ENCODE peak calls at places on chromosomes 2 and 18, in seven cellular contexts. One of them, this sample, is unnamed.
A peak's percentile ranks its signal among the peaks of the same experiment; 100 is the strongest.

GRCh38 chr2:25115902-25116301 is 52.5 kb downstream of the POMC start:
- DNase-seq in endothelial cell: no peak
- DNase-seq in HL-60: no peak
- DNase-seq in astrocyte of the spinal cord: peak; percentile 51
- DNase-seq in fibroblast of villous mesenchyme: peak; percentile 33
- DNase-seq in mesothelial cell of epicardium: no peak
- DNase-seq in pancreas: no peak
- DNase-seq in this sample: no peak

GRCh38 chr2:3355951-3356569 is 21.6 kb downstream of the EIPR1 start:
- DNase-seq in endothelial cell: no peak
- DNase-seq in HL-60: no peak
- DNase-seq in astrocyte of the spinal cord: no peak
- DNase-seq in fibroblast of villous mesenchyme: no peak
- DNase-seq in mesothelial cell of epicardium: no peak
- DNase-seq in pancreas: no peak
- DNase-seq in this sample: no peak

GRCh38 chr2:229719926-229720652 is 5.7 kb upstream of the DNER start:
- DNase-seq in endothelial cell: no peak
- DNase-seq in HL-60: no peak
- DNase-seq in astrocyte of the spinal cord: no peak
- DNase-seq in fibroblast of villous mesenchyme: peak; percentile 33
- DNase-seq in mesothelial cell of epicardium: no peak
- DNase-seq in pancreas: no peak
- DNase-seq in this sample: no peak

GRCh38 chr2:105238664-105239240 is 2.8 kb upstream of the GPR45 start:
- DNase-seq in endothelial cell: no peak
- DNase-seq in HL-60: no peak
- DNase-seq in astrocyte of the spinal cord: no peak
- DNase-seq in fibroblast of villous mesenchyme: no peak
- DNase-seq in mesothelial cell of epicardium: no peak
- DNase-seq in pancreas: no peak
- DNase-seq in this sample: no peak

GRCh38 chr2:213187833-213188532 is 36.6 kb upstream of the IKZF2 start:
- DNase-seq in endothelial cell: peak; percentile 28
- DNase-seq in HL-60: no peak
- DNase-seq in astrocyte of the spinal cord: peak; percentile 66
- DNase-seq in fibroblast of villous mesenchyme: no peak
- DNase-seq in mesothelial cell of epicardium: no peak
- DNase-seq in pancreas: no peak
- DNase-seq in this sample: no peak

GRCh38 chr2:233408366-233409285 is 54.3 kb downstream of the DGKD start:
- DNase-seq in endothelial cell: no peak
- DNase-seq in HL-60: no peak
- DNase-seq in astrocyte of the spinal cord: no peak
- DNase-seq in fibroblast of villous mesenchyme: no peak
- DNase-seq in mesothelial cell of epicardium: no peak
- DNase-seq in pancreas: no peak
- DNase-seq in this sample: no peak

GRCh38 chr2:154324601-154325000 is 373.9 kb upstream of the KCNJ3 start:
- DNase-seq in endothelial cell: no peak
- DNase-seq in HL-60: no peak
- DNase-seq in astrocyte of the spinal cord: no peak
- DNase-seq in fibroblast of villous mesenchyme: no peak
- DNase-seq in mesothelial cell of epicardium: no peak
- DNase-seq in pancreas: no peak
- DNase-seq in this sample: no peak

GRCh38 chr2:207122914-207123744 is 42.6 kb downstream of the KLF7 start:
- DNase-seq in endothelial cell: no peak
- DNase-seq in HL-60: no peak
- DNase-seq in astrocyte of the spinal cord: no peak
- DNase-seq in fibroblast of villous mesenchyme: no peak
- DNase-seq in mesothelial cell of epicardium: no peak
- DNase-seq in pancreas: no peak
- DNase-seq in this sample: no peak

GRCh38 chr2:35199298-35199697 is 1156.3 kb upstream of the CRIM1 start:
- DNase-seq in endothelial cell: no peak
- DNase-seq in HL-60: no peak
- DNase-seq in astrocyte of the spinal cord: no peak
- DNase-seq in fibroblast of villous mesenchyme: no peak
- DNase-seq in mesothelial cell of epicardium: no peak
- DNase-seq in pancreas: no peak
- DNase-seq in this sample: no peak

GRCh38 chr2:201363857-201364560 is 6.9 kb upstream of the FLACC1 start:
- DNase-seq in endothelial cell: peak; percentile 22
- DNase-seq in HL-60: peak; percentile 58
- DNase-seq in astrocyte of the spinal cord: peak; percentile 60
- DNase-seq in fibroblast of villous mesenchyme: peak; percentile 64
- DNase-seq in mesothelial cell of epicardium: no peak
- DNase-seq in pancreas: no peak
- DNase-seq in this sample: no peak

GRCh38 chr2:147531299-147531698 is 313.5 kb upstream of the ACVR2A start:
- DNase-seq in endothelial cell: no peak
- DNase-seq in HL-60: no peak
- DNase-seq in astrocyte of the spinal cord: no peak
- DNase-seq in fibroblast of villous mesenchyme: peak; percentile 7
- DNase-seq in mesothelial cell of epicardium: no peak
- DNase-seq in pancreas: no peak
- DNase-seq in this sample: no peak

GRCh38 chr18:76491801-76492668 is 3.0 kb downstream of the ZNF516 start:
- DNase-seq in endothelial cell: peak; percentile 34
- DNase-seq in HL-60: peak; percentile 29
- DNase-seq in astrocyte of the spinal cord: no peak
- DNase-seq in fibroblast of villous mesenchyme: no peak
- DNase-seq in mesothelial cell of epicardium: no peak
- DNase-seq in pancreas: peak; percentile 57
- DNase-seq in this sample: no peak

GRCh38 chr2:235669983-235670962 is 176.4 kb downstream of the AGAP1 start:
- DNase-seq in endothelial cell: peak; percentile 76
- DNase-seq in HL-60: no peak
- DNase-seq in astrocyte of the spinal cord: peak; percentile 66
- DNase-seq in fibroblast of villous mesenchyme: peak; percentile 84
- DNase-seq in mesothelial cell of epicardium: no peak
- DNase-seq in pancreas: no peak
- DNase-seq in this sample: no peak

GRCh38 chr2:178233428-178233827 is 39.1 kb downstream of the OSBPL6 start:
- DNase-seq in endothelial cell: no peak
- DNase-seq in HL-60: no peak
- DNase-seq in astrocyte of the spinal cord: no peak
- DNase-seq in fibroblast of villous mesenchyme: no peak
- DNase-seq in mesothelial cell of epicardium: no peak
- DNase-seq in pancreas: no peak
- DNase-seq in this sample: no peak

GRCh38 chr18:22585821-22586220 is 168.1 kb upstream of the CTAGE1 start:
- DNase-seq in endothelial cell: no peak
- DNase-seq in HL-60: no peak
- DNase-seq in astrocyte of the spinal cord: no peak
- DNase-seq in fibroblast of villous mesenchyme: no peak
- DNase-seq in mesothelial cell of epicardium: no peak
- DNase-seq in pancreas: no peak
- DNase-seq in this sample: no peak

GRCh38 chr2:12890481-12890980 is 173.8 kb downstream of the TRIB2 start:
- DNase-seq in endothelial cell: no peak
- DNase-seq in HL-60: no peak
- DNase-seq in astrocyte of the spinal cord: no peak
- DNase-seq in fibroblast of villous mesenchyme: peak; percentile 93
- DNase-seq in mesothelial cell of epicardium: no peak
- DNase-seq in pancreas: no peak
- DNase-seq in this sample: no peak

GRCh38 chr18:48675912-48676311 is 137.1 kb downstream of the CTIF start:
- DNase-seq in endothelial cell: no peak
- DNase-seq in HL-60: no peak
- DNase-seq in astrocyte of the spinal cord: no peak
- DNase-seq in fibroblast of villous mesenchyme: no peak
- DNase-seq in mesothelial cell of epicardium: peak; percentile 12
- DNase-seq in pancreas: no peak
- DNase-seq in this sample: no peak

GRCh38 chr2:30422437-30422805 is 24.6 kb upstream of the LCLAT1 start:
- DNase-seq in endothelial cell: no peak
- DNase-seq in HL-60: no peak
- DNase-seq in astrocyte of the spinal cord: no peak
- DNase-seq in fibroblast of villous mesenchyme: no peak
- DNase-seq in mesothelial cell of epicardium: no peak
- DNase-seq in pancreas: no peak
- DNase-seq in this sample: no peak

GRCh38 chr2:217000406-217000805 is 140.5 kb upstream of the TNP1 start:
- DNase-seq in endothelial cell: no peak
- DNase-seq in HL-60: no peak
- DNase-seq in astrocyte of the spinal cord: no peak
- DNase-seq in fibroblast of villous mesenchyme: no peak
- DNase-seq in mesothelial cell of epicardium: no peak
- DNase-seq in pancreas: no peak
- DNase-seq in this sample: no peak

GRCh38 chr18:50973367-50974126 is 5.7 kb downstream of the ELAC1 start:
- DNase-seq in endothelial cell: no peak
- DNase-seq in HL-60: no peak
- DNase-seq in astrocyte of the spinal cord: peak; percentile 20
- DNase-seq in fibroblast of villous mesenchyme: peak; percentile 53
- DNase-seq in mesothelial cell of epicardium: no peak
- DNase-seq in pancreas: no peak
- DNase-seq in this sample: no peak

GRCh38 chr2:181742908-181743722 is 62.8 kb upstream of the NEUROD1 start:
- DNase-seq in endothelial cell: peak; percentile 17
- DNase-seq in HL-60: peak; percentile 36
- DNase-seq in astrocyte of the spinal cord: peak; percentile 73
- DNase-seq in fibroblast of villous mesenchyme: peak; percentile 75
- DNase-seq in mesothelial cell of epicardium: no peak
- DNase-seq in pancreas: peak; percentile 52
- DNase-seq in this sample: no peak
- TF ChIP-seq CTCF in endothelial cell: peak; percentile 66
- TF ChIP-seq CTCF in HL-60: peak; percentile 24
- TF ChIP-seq CTCF in astrocyte of the spinal cord: peak; percentile 58
- TF ChIP-seq CTCF in fibroblast of villous mesenchyme: peak; percentile 59
- TF ChIP-seq CTCF in mesothelial cell of epicardium: peak; percentile 57
- TF ChIP-seq CTCF in pancreas: peak; percentile 29
- TF ChIP-seq CTCF in this sample: no peak

DNA sequence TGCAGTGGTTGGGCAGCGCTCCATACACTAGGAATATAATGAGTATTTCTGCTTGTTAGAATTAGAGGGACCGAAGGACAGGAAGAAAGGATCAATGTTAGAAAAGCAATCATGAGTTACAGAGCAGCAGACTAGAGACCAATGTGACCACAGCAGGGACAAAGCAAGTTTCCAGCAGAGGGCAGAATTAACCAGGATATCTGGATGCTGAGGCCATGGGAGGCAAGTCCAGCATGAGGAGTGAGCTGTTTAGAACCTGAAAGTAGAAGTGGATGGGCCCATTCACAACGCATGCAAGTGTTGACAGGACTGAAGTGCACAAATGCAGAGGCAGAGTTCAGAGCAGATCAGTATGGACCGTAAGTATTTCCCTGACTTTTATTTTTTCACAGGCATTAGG is 910.4 kb upstream of the GYPC start:
- DNase-seq in endothelial cell: peak; percentile 70
- DNase-seq in HL-60: peak; percentile 17
- DNase-seq in astrocyte of the spinal cord: no peak
- DNase-seq in fibroblast of villous mesenchyme: no peak
- DNase-seq in mesothelial cell of epicardium: no peak
- DNase-seq in pancreas: no peak
- DNase-seq in this sample: no peak
- TF ChIP-seq CTCF in endothelial cell: no peak
- TF ChIP-seq CTCF in HL-60: no peak
- TF ChIP-seq CTCF in astrocyte of the spinal cord: no peak
- TF ChIP-seq CTCF in fibroblast of villous mesenchyme: no peak
- TF ChIP-seq CTCF in mesothelial cell of epicardium: no peak
- TF ChIP-seq CTCF in pancreas: no peak
- TF ChIP-seq CTCF in this sample: no peak

DNA sequence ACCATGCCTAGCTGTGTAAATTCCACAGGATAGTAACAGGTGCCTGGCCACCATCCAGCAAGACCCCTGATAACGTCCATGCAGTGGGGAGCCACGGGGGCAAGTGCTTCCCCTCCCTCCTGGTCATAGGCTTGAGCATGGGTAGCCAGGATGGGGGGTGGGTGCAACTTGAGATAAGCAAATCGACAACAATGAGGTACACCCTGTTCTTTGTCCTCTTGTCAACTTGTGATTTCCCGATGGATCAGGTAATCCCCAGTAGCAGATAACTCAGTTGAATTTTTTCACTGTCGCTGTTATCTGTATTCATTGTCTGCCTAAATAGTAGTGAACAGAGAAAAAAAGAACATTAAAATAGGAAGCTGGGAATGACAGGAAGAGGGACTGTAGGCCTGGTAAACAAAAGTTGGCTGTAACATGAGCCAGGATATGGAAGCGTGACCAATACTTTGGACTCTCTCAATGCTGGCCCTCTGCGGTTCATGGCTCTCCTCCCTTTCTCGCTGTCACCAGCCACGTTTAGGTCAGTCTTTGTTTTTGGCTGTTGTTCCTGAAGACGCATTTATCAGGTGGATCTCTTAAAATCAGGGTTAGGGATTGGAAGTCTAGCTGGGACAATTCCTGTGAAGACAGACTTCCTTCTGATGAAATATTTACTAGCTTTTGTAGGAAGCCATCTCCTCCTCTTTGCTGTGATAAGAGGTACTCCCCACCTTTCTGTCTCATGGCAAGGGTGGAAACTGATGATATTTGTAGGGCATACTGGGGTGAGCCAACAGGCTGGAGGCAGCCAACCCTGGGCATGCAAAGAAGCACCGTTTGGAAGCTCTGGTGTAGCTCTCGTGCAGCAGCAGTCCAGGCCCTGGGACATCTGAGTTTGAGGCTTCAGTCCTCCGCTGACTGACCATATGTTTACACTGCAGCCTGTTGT is 42.4 kb downstream of the TCF7L1 start:
- DNase-seq in endothelial cell: no peak
- DNase-seq in HL-60: no peak
- DNase-seq in astrocyte of the spinal cord: peak; percentile 73
- DNase-seq in fibroblast of villous mesenchyme: peak; percentile 41
- DNase-seq in mesothelial cell of epicardium: no peak
- DNase-seq in pancreas: no peak
- DNase-seq in this sample: no peak
- TF ChIP-seq CTCF in endothelial cell: no peak
- TF ChIP-seq CTCF in HL-60: no peak
- TF ChIP-seq CTCF in astrocyte of the spinal cord: no peak
- TF ChIP-seq CTCF in fibroblast of villous mesenchyme: no peak
- TF ChIP-seq CTCF in mesothelial cell of epicardium: no peak
- TF ChIP-seq CTCF in pancreas: no peak
- TF ChIP-seq CTCF in this sample: no peak

DNA sequence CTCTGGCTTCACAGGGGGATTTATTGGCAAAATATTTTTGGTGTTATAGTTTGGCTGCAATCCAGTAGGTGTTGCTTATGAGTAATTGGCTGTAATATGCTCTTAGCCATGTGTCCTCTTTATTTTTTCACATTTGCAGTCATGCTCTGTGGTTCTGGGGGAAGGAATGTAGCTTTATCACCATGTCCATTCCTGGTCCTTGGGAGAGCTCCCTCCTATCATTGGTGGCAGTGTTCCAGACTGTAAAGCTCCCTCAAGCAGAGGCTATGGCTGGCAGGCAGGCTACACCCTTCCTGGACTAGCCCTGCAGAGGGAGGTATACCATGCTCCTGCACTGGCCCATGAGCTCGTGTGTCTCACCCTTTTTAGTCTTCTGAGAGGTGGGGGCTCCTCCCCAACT is 120.0 kb upstream of the FSIP2 start:
- DNase-seq in endothelial cell: no peak
- DNase-seq in HL-60: no peak
- DNase-seq in astrocyte of the spinal cord: peak; percentile 50
- DNase-seq in fibroblast of villous mesenchyme: no peak
- DNase-seq in mesothelial cell of epicardium: no peak
- DNase-seq in pancreas: no peak
- DNase-seq in this sample: no peak
- TF ChIP-seq CTCF in endothelial cell: no peak
- TF ChIP-seq CTCF in HL-60: no peak
- TF ChIP-seq CTCF in astrocyte of the spinal cord: no peak
- TF ChIP-seq CTCF in fibroblast of villous mesenchyme: no peak
- TF ChIP-seq CTCF in mesothelial cell of epicardium: no peak
- TF ChIP-seq CTCF in pancreas: no peak
- TF ChIP-seq CTCF in this sample: no peak